ENCODE peak calls at places on chromosomes 3 and 15, in ten cellular contexts. S, K, X, J, T, F, C, I, N and O are unnamed samples.

GRCh38 chr3:177827517-177828249 is 630.4 kb upstream of the TBL1XR1 start:
- DNase-seq in J (peak; percentile 70), S (no peak), I (no peak), T (no peak), F (no peak), X (peak; percentile 91), K (no peak), C (no peak), N (no peak), O (peak; percentile 67)

GRCh38 chr3:24793896-24794295 is 299.2 kb upstream of the THRB start:
- DNase-seq in T (no peak), X (no peak), F (no peak), K (no peak), I (no peak), J (no peak), C (no peak), N (no peak), S (no peak), O (no peak)

GRCh38 chr3:125052671-125053303 is 3.0 kb downstream of the HEG1 start:
- DNase-seq in I (no peak), S (no peak), X (peak; percentile 90), K (no peak), C (no peak), J (peak; percentile 14), F (no peak), T (no peak), N (no peak), O (peak; percentile 62)

GRCh38 chr15:62240697-62241096 is 75.6 kb upstream of the C2CD4B start:
- DNase-seq in F (no peak), I (no peak), X (no peak), J (no peak), K (no peak), T (no peak), N (no peak), C (no peak), S (no peak), O (no peak)

GRCh38 chr3:37123292-37123691 is 51.1 kb downstream of the LRRFIP2 start:
- DNase-seq in K (no peak), S (no peak), I (no peak), J (no peak), X (no peak), F (no peak), C (no peak), N (no peak), T (no peak), O (no peak)

GRCh38 chr15:65962187-65962586 is 92.9 kb downstream of the RAB11A start:
- DNase-seq in N (no peak), J (peak; percentile 30), I (no peak), T (no peak), S (no peak), X (no peak), F (no peak), C (no peak), K (no peak), O (no peak)

GRCh38 chr3:278300-279064 is 81.9 kb downstream of the CHL1 start:
- DNase-seq in T (no peak), N (no peak), K (no peak), X (no peak), J (no peak), C (no peak), I (no peak), S (no peak), F (no peak), O (no peak)

GRCh38 chr3:111047812-111048435 is 23.7 kb upstream of the NECTIN3 start:
- DNase-seq in K (no peak), C (no peak), T (no peak), J (no peak), F (no peak), X (no peak), I (no peak), N (no peak), S (no peak), O (no peak)

GRCh38 chr3:167361356-167361755 is 18.7 kb downstream of the ZBBX start:
- DNase-seq in C (no peak), F (no peak), N (no peak), J (no peak), I (no peak), X (no peak), K (no peak), S (no peak), T (no peak), O (no peak)

GRCh38 chr15:66085128-66085527 is 168.4 kb downstream of the MEGF11 start:
- DNase-seq in I (no peak), C (no peak), N (no peak), T (no peak), X (no peak), K (peak; percentile 22), J (peak; percentile 18), S (no peak), F (no peak), O (no peak)

GRCh38 chr15:38683382-38684242 is 119.0 kb upstream of the RASGRP1 start:
- DNase-seq in F (no peak), C (peak; percentile 65), S (no peak), J (peak; percentile 38), T (no peak), N (peak; percentile 55), K (no peak), X (peak; percentile 69), I (peak; percentile 45), O (no peak)

GRCh38 chr15:87816811-87817210 is 439.7 kb downstream of the NTRK3 start:
- DNase-seq in F (no peak), K (no peak), T (no peak), N (no peak), C (no peak), I (no peak), S (no peak), J (peak; percentile 75), X (peak; percentile 96), O (peak; percentile 83)

GRCh38 chr3:57851304-57851703 is 95.2 kb downstream of the SLMAP start:
- DNase-seq in S (no peak), C (no peak), I (no peak), J (no peak), F (no peak), X (no peak), T (no peak), K (no peak), N (no peak), O (no peak)

GRCh38 chr3:118813472-118813871 is 221.2 kb downstream of the IGSF11 start:
- DNase-seq in T (no peak), J (no peak), X (no peak), K (no peak), F (no peak), S (no peak), C (no peak), I (no peak), N (no peak), O (no peak)

GRCh38 chr3:115081444-115081843 is 65.6 kb downstream of the ZBTB20 start:
- DNase-seq in S (no peak), K (no peak), C (no peak), I (no peak), T (no peak), X (no peak), F (no peak), N (no peak), J (no peak), O (no peak)

GRCh38 chr15:101604124-101604874 is 47.9 kb downstream of the TM2D3 start:
- DNase-seq in K (no peak), T (no peak), F (no peak), J (no peak), N (no peak), I (no peak), S (no peak), X (no peak), C (no peak), O (no peak)

GRCh38 chr15:77496710-77497107 is 76.0 kb downstream of the HMG20A start:
- DNase-seq in S (peak; percentile 92), C (peak; percentile 81), K (peak; percentile 95), N (peak; percentile 85), X (peak; percentile 100), T (peak; percentile 67), I (peak; percentile 61), J (peak; percentile 75), F (peak; percentile 80), O (peak; percentile 98)

GRCh38 chr3:107235193-107235922 is 141.9 kb upstream of the CCDC54 start:
- DNase-seq in X (no peak), J (peak; percentile 9), K (no peak), N (no peak), F (no peak), S (no peak), T (no peak), I (no peak), C (no peak), O (no peak)

GRCh38 chr3:46316258-46316657 is 37.7 kb upstream of the CCR2 start:
- DNase-seq in N (no peak), I (no peak), T (no peak), X (no peak), S (no peak), J (no peak), C (no peak), F (no peak), K (no peak), O (no peak)

GRCh38 chr15:39642011-39642640 is 61.2 kb downstream of the THBS1 start:
- DNase-seq in C (no peak), I (no peak), F (no peak), X (peak; percentile 79), N (no peak), T (no peak), K (no peak), J (no peak), S (no peak), O (no peak)

GRCh38 chr3:158458464-158458863 is 112.5 kb upstream of the MLF1 start:
- DNase-seq in X (no peak), K (no peak), N (no peak), S (no peak), C (no peak), I (no peak), F (no peak), J (no peak), T (no peak), O (no peak)

GRCh38 chr3:86702381-86702958 is 288.5 kb downstream of the VGLL3 start:
- DNase-seq in S (no peak), J (no peak), K (no peak), C (no peak), I (no peak), N (no peak), X (peak; percentile 10), T (no peak), F (no peak), O (no peak)
- TF ChIP-seq CTCF in S (no peak), J (peak; percentile 55), K (no peak), C (no peak), I (peak; percentile 22), N (peak; percentile 37), X (peak; percentile 45), T (no peak), F (no peak), O (peak; percentile 57)

GRCh38 chr3:187946031-187946691 is 200.9 kb upstream of the BCL6 start:
- DNase-seq in X (peak; percentile 68), N (no peak), F (no peak), T (no peak), S (no peak), K (no peak), C (no peak), I (no peak), J (no peak), O (no peak)
- TF ChIP-seq CTCF in X (no peak), N (no peak), F (no peak), T (no peak), S (no peak), K (no peak), C (no peak), I (no peak), J (no peak), O (no peak)

GRCh38 chr15:83747050-83747717 is 93.3 kb downstream of the ADAMTSL3 start:
- DNase-seq in X (peak; percentile 79), K (peak; percentile 87), N (no peak), F (no peak), I (no peak), J (peak; percentile 35), C (no peak), S (no peak), T (no peak), O (no peak)
- TF ChIP-seq CTCF in X (peak; percentile 45), K (peak; percentile 42), N (no peak), F (no peak), I (no peak), J (no peak), C (no peak), S (peak; percentile 11), T (no peak), O (no peak)

GRCh38 chr3:123781138-123781537 is 103.0 kb downstream of the MYLK start:
- DNase-seq in C (no peak), J (no peak), N (no peak), S (no peak), K (no peak), T (no peak), F (no peak), X (no peak), I (no peak), O (no peak)
- TF ChIP-seq CTCF in C (no peak), J (no peak), N (no peak), S (no peak), K (no peak), T (no peak), F (no peak), X (no peak), I (no peak), O (no peak)